ENCODE peak calls at places on chromosomes 2 and 18, in five cellular contexts. G, W, L, J and C are unnamed samples.

GRCh38 chr2:236984046-236984445 is 101.6 kb upstream of the COPS8 start:
- DNase-seq in G (no peak), W (no peak), L (peak), J (peak), C (peak)

GRCh38 chr18:46155652-46156051 is 51.5 kb downstream of the HAUS1 start:
- DNase-seq in G (peak), W (no peak), L (peak), J (peak), C (peak)

GRCh38 chr2:235264121-235264493 is 229.7 kb upstream of the AGAP1 start:
- DNase-seq in G (no peak), W (no peak), L (no peak), J (no peak), C (no peak)

GRCh38 chr18:12028674-12029073 is 47.4 kb downstream of the IMPA2 start:
- DNase-seq in G (no peak), W (no peak), L (no peak), J (no peak), C (no peak)

GRCh38 chr18:31230495-31230894 is 67.8 kb upstream of the DSC1 start:
- DNase-seq in G (peak), W (no peak), L (peak), J (no peak), C (no peak)

GRCh38 chr2:200603972-200604371 is 18.2 kb downstream of the AOX1 start:
- DNase-seq in G (peak), W (no peak), L (peak), J (peak), C (peak)

GRCh38 chr2:43121915-43122314 is 104.5 kb downstream of the ZFP36L2 start:
- DNase-seq in G (no peak), W (peak), L (no peak), J (no peak), C (no peak)

GRCh38 chr2:148300534-148300933 is 279.6 kb downstream of the MBD5 start:
- DNase-seq in G (no peak), W (no peak), L (no peak), J (peak), C (peak)

GRCh38 chr18:58167073-58167472 is 123.0 kb downstream of the NEDD4L start:
- DNase-seq in G (no peak), W (no peak), L (no peak), J (no peak), C (no peak)

GRCh38 chr2:159140070-159140774 is 146.3 kb downstream of the WDSUB1 start:
- DNase-seq in G (peak), W (no peak), L (peak), J (peak), C (peak)

GRCh38 chr2:165469417-165469816 is at the start of gene CSRNP3:
- DNase-seq in G (peak), W (peak), L (peak), J (peak), C (peak)

GRCh38 chr2:28047698-28048097 is 157.2 kb downstream of the BABAM2 start:
- DNase-seq in G (peak), W (no peak), L (peak), J (peak), C (peak)

GRCh38 chr2:169507698-169508097 is 1.8 kb upstream of the KLHL41 start:
- DNase-seq in G (no peak), W (no peak), L (peak), J (peak), C (peak)